ENCODE peak calls at places on chromosome 14, in five cellular contexts. F is stomach, H is HCT116, S is suprapubic skin, U is spleen. J is an unnamed sample. For H3K4me1, the result is how much of the 10 kb centered on the place peaks cover.

GRCh38 chr14:60508707-60509437 is at the start of gene SIX6:
- DNase-seq in U (no peak), S (no peak), H (no peak), F (no peak), J (peak)

GRCh38 chr14:91891721-91892220 is 24.4 kb upstream of the TC2N start:
- DNase-seq in S (no peak), H (no peak), F (no peak), U (no peak), J (no peak)

GRCh38 chr14:22887260-22887989 is 4.4 kb downstream of the REM2 start:
- DNase-seq in S (no peak), H (peak), U (no peak), F (peak), J (no peak)

GRCh38 chr14:103808403-103809001 is 38.9 kb downstream of the PPP1R13B start:
- DNase-seq in U (peak), H (peak), S (peak), F (peak), J (peak)

GRCh38 chr14:78638926-78639325 is 468.8 kb downstream of the NRXN3 start:
- DNase-seq in F (no peak), U (no peak), H (no peak), S (no peak), J (no peak)

GRCh38 chr14:70315942-70316341 is 43.5 kb downstream of the COX16 start:
- DNase-seq in H (no peak), F (no peak), S (no peak), U (no peak), J (no peak)

GRCh38 chr14:102096569-102097188 is 9.8 kb upstream of the HSP90AA1 start:
- DNase-seq in S (peak), U (peak), H (peak), F (peak), J (no peak)

GRCh38 chr14:102898776-102899515 is 23.5 kb upstream of the AMN start:
- DNase-seq in F (no peak), S (no peak), U (no peak), H (no peak), J (no peak)

GRCh38 chr14:92481386-92481785 is 32.2 kb upstream of the RIN3 start:
- DNase-seq in U (no peak), H (no peak), S (no peak), F (no peak), J (peak)

GRCh38 chr14:35404246-35404495 is 378 bp downstream of the NFKBIA start:
- DNase-seq in H (no peak), S (no peak), F (no peak), U (no peak), J (no peak)

GRCh38 chr14:35403397-35404245 is 928 bp downstream of the NFKBIA start:
- DNase-seq in S (peak), H (peak), U (peak), F (peak), J (peak)

GRCh38 chr14:35402323-35403084 is 2.0 kb downstream of the NFKBIA start:
- DNase-seq in F (no peak), U (peak), S (no peak), H (no peak), J (no peak)

GRCh38 chr14:35401853-35402252 is 2.7 kb downstream of the NFKBIA start:
- DNase-seq in U (no peak), H (no peak), S (no peak), F (no peak), J (no peak)

DNA sequence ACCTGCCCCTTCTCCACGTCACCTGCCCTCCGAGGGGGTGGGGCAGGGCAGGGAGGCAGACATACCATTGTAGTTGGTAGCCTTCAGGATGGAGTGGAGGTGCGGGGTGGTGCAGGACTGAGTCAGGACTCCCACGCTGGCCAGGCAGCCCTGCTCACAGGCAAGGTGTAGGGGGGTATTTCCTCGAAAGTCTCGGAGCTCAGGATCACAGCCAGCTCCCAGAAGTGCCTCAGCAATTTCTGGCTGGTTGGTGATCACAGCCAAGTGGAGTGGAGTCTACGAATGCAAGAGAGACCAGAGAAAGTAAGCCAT is 1.5 kb downstream of the NFKBIA start:
- DNase-seq in S (no peak), H (no peak), F (no peak), U (peak), J (peak)
- H3K4me1 ChIP-seq in S (half or more), H (under half), F (half or more), U (half or more), J (half or more)

DNA sequence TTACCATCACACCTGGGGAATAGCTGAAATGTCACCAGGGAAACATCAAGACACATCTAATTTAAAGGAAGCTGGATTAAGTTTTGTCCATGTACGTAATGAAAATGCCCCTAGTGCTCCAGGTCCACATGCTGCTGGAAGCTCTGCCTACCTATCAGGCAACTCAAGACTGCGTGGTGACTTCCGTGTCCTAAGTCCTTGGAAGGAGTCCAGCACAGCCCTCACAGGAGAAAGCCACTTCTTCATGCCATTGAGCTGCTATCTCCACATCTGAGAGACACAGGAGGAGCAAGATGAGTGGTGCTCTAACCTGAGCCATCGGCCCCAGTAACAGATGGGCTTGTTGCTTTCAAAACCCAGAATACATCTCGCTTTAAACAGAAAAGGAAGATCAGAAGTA is 316.4 kb downstream of the DPF3 start:
- DNase-seq in S (no peak), H (no peak), F (no peak), U (no peak), J (no peak)
- TF ChIP-seq POLR2AphosphoS5 in S (no peak), H (no peak), F (no peak), U (no peak), J (no peak)

GRCh38 chr14:49895480-49895879 is 2.6 kb downstream of the ARF6 start:
- DNase-seq in S (no peak), H (no peak), U (no peak), F (no peak), J (no peak)
- TF ChIP-seq POLR2A in S (no peak), H (no peak), U (no peak), F (no peak), J (no peak)

DNA sequence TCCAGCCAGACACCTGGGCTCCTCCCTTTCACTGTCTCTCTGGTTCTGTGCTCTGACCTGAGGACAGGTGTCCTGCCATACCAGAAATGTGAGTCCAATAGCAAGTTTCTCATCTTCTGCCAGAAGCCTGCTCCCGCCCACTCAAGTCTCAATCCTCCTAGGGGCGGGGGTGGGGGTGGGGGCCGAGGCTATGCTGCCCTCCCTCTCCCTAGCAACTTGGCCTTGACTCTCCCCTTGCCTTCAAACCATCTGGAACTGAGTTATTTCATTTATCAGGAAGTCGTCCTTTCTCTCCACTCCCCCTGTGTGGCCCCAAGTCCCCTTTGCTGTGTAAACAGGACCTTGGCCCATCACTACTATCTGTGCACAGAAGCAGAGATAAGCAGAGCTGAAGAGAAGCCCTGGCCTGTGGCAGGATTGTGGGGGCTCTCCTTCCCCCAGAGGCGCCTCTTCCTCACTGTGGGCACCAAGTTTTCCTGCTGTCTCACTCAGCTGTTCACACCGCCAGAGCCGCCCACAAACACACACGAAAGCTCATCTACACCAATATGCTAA is 117.1 kb downstream of the DPF3 start:
- DNase-seq in U (no peak), S (no peak), F (no peak), H (no peak), J (no peak)
- H3K4me1 ChIP-seq in U (under half), S (under half), F (under half), H (under half), J (under half)

GRCh38 chr14:56413721-56414120 is 165.9 kb upstream of the TMEM260 start:
- DNase-seq in F (no peak), H (no peak), U (no peak), S (no peak), J (no peak)
- TF ChIP-seq POLR2AphosphoS5 in F (no peak), H (no peak), U (no peak), S (no peak), J (no peak)

DNA sequence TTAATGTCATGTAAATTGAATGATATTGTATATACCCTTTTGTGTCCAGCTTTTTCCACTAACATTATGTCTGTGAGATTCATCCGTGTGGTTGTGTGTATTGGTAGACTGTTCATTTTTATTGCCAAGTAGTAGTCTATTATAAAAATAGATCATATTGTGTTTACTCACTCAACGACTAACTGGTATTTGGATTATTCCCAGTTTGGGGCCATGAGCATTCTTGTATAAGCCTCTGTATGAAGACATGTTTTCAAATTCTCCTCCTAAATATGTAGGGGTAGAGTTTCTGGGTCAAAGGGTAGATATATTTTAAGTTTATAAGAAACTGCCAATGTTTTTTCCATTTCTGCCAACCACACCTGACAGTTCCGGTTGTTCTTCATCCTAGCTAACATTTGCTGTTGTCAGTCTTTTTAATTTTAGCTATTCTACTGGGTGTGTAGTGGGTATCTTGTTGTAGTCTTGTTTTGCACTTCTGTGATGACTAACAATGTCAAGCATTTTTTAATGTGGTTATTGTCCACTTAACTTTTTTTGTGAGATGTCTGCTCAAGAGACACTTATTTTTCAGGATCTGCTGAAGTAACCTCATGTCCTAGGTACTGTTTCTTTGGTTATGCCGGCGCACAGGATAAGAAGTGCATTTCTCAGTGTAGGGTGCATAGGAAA is 93.2 kb downstream of the DACT1 start:
- DNase-seq in U (no peak), H (no peak), F (no peak), S (no peak), J (no peak)
- TF ChIP-seq POLR2A in U (no peak), H (no peak), F (no peak), S (no peak), J (no peak)

GRCh38 chr14:61571931-61572330 is 123.4 kb upstream of the HIF1A start:
- DNase-seq in F (no peak), H (no peak), U (no peak), S (no peak), J (no peak)
- H3K4me1 ChIP-seq in F (under half), H (under half), U (half or more), S (half or more), J (under half)

GRCh38 chr14:51269634-51270033 is 29.6 kb downstream of the TMX1 start:
- DNase-seq in S (no peak), U (no peak), F (no peak), H (no peak), J (no peak)
- TF ChIP-seq POLR2AphosphoS5 in S (no peak), U (no peak), F (no peak), H (no peak), J (no peak)